ENCODE peak calls at places on chromosome 6, in seven cellular contexts. I, Q, Y, M, R, X and S are unnamed samples.

GRCh38 chr6:34196833-34197195 is 39.9 kb upstream of the HMGA1 start:
- DNase-seq in I (no peak), X (no peak), M (no peak), Q (no peak), R (no peak), Y (no peak), S (no peak)

GRCh38 chr6:21135484-21136005 is 458.0 kb upstream of the SOX4 start:
- DNase-seq in Y (no peak), M (no peak), I (no peak), R (no peak), X (no peak), Q (no peak), S (no peak)

GRCh38 chr6:31172973-31173384 is 2.5 kb upstream of the POU5F1 start:
- DNase-seq in X (no peak), I (no peak), Y (no peak), R (no peak), M (no peak), Q (peak), S (no peak)

GRCh38 chr6:134826889-134827737 is 122.8 kb downstream of the ALDH8A1 start:
- DNase-seq in Y (no peak), Q (no peak), R (no peak), M (no peak), X (no peak), I (no peak), S (no peak)

GRCh38 chr6:42177514-42178364 is 4.6 kb downstream of the GUCA1A start:
- DNase-seq in Y (peak), M (no peak), I (no peak), Q (peak), R (no peak), X (no peak), S (no peak)

GRCh38 chr6:9347608-9348007 is 912.3 kb upstream of the SLC35B3 start:
- DNase-seq in Q (no peak), X (no peak), R (no peak), M (no peak), I (no peak), Y (no peak), S (no peak)

GRCh38 chr6:72922401-72922800 is 300.5 kb downstream of the KCNQ5 start:
- DNase-seq in Y (no peak), M (no peak), X (no peak), I (no peak), R (no peak), Q (no peak), S (no peak)

GRCh38 chr6:101465871-101466270 is 72.4 kb downstream of the GRIK2 start:
- DNase-seq in Y (no peak), M (no peak), Q (no peak), R (no peak), X (no peak), I (no peak), S (no peak)

GRCh38 chr6:75437451-75438185 is 56.0 kb downstream of the FILIP1 start:
- DNase-seq in I (no peak), M (no peak), Y (no peak), X (no peak), R (no peak), Q (no peak), S (no peak)

GRCh38 chr6:147507162-147508072 is 1.1 kb upstream of the SAMD5 start:
- DNase-seq in Y (peak), I (no peak), R (no peak), X (no peak), M (no peak), Q (no peak), S (peak)

GRCh38 chr6:134523051-134523450 is 205.1 kb upstream of the SGK1 start:
- DNase-seq in M (no peak), X (no peak), I (no peak), Y (no peak), R (no peak), Q (no peak), S (no peak)

GRCh38 chr6:67287566-67287965 is 1347.5 kb upstream of the ADGRB3 start:
- DNase-seq in R (no peak), X (no peak), M (no peak), Y (no peak), Q (no peak), I (no peak), S (no peak)

GRCh38 chr6:170135821-170136471 is 154.9 kb downstream of the DLL1 start:
- DNase-seq in M (no peak), I (no peak), Q (no peak), R (no peak), X (no peak), Y (peak), S (no peak)

GRCh38 chr6:74867286-74867685 is 338.6 kb downstream of the COL12A1 start:
- DNase-seq in I (no peak), Y (no peak), Q (no peak), R (no peak), X (no peak), M (no peak), S (no peak)

GRCh38 chr6:105116150-105116549 is 63.7 kb downstream of the POPDC3 start:
- DNase-seq in R (no peak), I (no peak), Q (no peak), X (no peak), Y (no peak), M (no peak), S (no peak)
- TF ChIP-seq JUND in R (no peak), I (no peak), Q (no peak), X (no peak), Y (no peak), M (no peak), S (no peak)

DNA sequence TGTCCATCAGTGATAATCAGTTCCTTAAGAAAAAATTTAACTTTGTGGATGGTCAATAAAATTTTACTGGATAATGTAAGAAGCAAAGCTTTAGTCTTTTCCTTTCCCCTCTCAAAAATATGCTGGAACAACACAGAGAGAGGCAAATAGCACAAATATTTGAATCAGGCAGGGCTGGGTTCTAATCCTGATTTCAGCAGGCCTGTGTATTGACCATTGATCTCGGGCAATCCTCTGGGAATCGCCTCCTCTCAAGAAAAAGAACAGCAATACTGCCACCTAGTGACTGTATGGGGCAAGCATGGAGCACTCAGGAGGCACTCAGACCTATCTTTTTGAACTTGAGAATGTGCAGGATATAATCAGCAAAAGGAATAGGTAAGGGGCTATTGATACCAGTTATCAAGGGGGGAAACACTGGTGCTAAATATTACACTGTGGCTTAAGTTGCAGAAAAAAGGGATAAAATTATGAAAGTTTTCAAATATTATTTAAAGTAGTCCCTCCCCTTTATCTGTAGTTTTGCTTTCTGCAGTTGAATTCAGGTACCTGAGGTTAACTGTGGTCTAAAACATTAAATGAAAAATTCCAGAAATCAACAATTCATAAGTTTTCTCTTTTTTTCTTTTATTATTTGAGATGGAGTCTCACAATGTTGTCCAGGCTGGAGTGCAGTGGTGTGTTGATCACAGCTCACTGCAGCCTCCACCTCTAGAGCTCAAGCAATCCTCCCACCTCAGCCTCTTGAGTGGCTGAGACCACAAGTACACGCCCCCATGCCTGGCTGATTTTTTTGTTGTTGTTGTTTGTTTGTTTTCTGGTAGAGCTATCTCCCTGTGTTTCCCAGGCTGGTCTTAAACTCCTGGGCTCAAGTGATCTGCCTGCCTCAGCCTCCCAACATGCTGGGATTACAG is 91.8 kb upstream of the NHSL1 start:
- DNase-seq in I (peak), Q (no peak), Y (peak), X (peak), M (peak), R (peak), S (peak)
- TF ChIP-seq JUND in I (no peak), Q (no peak), Y (no peak), X (no peak), M (no peak), R (no peak), S (no peak)

GRCh38 chr6:79305020-79305419 is 70.5 kb upstream of the HMGN3 start:
- DNase-seq in I (no peak), R (no peak), Y (no peak), X (no peak), Q (no peak), M (no peak), S (no peak)

GRCh38 chr6:79302341-79302740 is 67.9 kb upstream of the HMGN3 start:
- DNase-seq in Y (no peak), I (no peak), R (no peak), M (peak), X (no peak), Q (no peak), S (no peak)

GRCh38 chr6:79313254-79313653 is 78.8 kb upstream of the HMGN3 start:
- DNase-seq in M (no peak), X (no peak), Y (no peak), Q (no peak), R (no peak), I (no peak), S (no peak)

DNA sequence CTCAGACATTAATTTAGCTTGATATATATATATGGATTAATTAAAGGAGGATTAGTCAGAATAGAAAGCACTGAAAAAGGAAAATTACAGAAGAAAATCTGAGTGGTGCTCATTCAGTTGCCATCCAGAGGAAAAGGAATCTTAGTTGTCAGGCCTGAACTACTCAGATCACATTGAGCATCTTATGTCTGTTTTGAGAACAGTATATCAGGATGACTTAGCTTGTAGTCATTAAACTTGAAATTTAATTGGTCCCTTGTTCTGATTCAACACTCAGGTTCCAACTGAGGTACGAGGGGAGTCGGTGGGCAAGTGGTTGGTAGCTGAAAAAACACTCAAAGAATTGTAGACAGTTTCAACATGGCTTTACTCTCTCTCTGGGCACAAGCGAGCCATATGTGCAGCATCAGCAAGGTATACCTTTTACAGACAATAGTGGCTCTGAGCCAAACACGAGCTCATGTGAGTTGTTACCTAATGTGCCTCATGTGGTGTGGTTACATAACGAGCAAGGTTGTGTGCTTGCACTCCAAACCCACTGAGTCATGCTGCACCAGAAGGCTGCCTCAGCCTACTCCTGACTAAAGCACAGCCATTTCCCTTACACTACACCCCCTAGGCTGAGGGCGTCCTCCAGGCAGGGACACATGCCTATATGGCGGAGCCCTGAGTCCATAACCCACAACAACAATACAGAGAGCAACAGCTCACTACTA is 73.0 kb upstream of the HMGN3 start:
- DNase-seq in R (no peak), I (peak), Y (no peak), X (no peak), M (no peak), Q (no peak), S (peak)
- TF ChIP-seq JUND in R (no peak), I (no peak), Y (no peak), X (no peak), M (no peak), Q (no peak), S (no peak)

DNA sequence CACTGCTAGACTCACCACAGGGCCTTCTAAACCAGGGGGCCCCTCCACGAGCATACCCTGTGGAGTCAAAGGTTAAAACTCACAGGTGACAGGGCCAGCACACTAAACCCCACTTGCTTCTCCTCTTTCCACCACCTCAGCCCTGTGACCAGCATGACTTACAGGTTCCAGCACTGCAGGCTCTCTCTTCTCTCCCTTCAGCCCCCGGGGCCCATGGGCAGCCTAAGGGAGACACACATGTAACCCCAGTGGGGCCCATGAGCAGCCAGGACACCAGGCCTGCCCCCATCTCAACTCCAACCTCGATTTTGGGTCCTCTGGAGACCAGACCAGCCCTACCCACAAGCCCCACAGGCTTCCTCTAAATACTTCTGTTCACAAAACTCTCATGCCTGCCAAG is 28.0 kb downstream of the HLA-DPB1 start:
- DNase-seq in Y (no peak), X (no peak), R (no peak), I (no peak), M (no peak), Q (no peak), S (no peak)
- TF ChIP-seq JUND in Y (no peak), X (no peak), R (no peak), I (no peak), M (no peak), Q (no peak), S (no peak)

DNA sequence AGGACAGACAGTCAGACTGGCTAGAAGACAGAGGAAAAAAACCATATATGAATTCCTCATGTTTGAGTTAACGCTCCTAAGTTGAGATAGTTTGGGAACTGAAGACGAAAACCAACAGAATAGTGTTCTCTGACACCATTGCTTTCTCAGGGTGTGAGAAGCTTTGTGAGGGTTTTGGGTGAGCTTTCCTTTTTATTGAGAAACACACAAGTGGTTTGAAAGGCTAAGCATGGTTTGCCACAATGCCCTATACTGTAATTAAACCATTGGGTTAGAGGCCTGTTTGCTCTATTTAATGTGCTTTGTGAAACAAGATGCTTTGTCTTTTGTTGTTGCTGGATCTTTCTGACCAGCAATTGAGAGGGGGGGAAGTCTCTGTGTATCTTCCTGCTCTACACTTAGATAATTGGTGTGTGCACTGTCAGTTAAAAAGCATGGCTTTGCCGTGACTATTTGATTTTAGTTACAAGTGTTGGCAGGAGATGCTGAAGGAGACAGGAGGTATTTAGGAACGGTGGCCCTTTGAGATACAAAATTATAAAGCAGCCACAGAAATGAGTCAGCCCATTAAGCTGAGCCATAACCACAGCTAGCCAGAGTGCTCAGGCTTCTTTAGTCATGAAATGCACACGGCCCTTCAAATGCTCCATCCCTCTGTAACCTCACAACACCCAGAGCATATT is 273.0 kb upstream of the PREP start:
- DNase-seq in X (peak), R (no peak), M (peak), I (no peak), Q (no peak), Y (peak), S (no peak)
- TF ChIP-seq JUND in X (no peak), R (no peak), M (peak), I (no peak), Q (no peak), Y (peak), S (no peak)

DNA sequence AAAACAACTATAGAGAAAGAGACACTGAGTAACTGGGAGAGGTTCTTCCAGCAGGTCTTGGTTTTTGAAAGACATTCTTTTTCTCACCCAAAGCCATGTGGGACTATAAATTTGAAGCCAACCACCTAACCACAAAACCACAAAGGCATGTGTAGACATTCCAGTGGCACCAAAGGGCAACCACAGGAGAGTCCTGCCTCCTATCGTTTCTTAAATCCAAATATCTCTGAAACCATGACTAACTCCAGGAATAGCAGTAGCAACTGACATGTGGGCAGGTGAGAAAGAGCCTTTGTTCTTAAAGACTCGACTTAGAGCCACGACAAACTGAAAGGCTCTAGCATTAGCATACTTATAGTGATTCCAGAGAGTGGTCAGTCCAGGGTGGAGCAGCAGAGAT is 9.3 kb upstream of the COL9A1 start:
- DNase-seq in M (peak), I (peak), Q (no peak), X (no peak), Y (no peak), R (peak), S (no peak)
- TF ChIP-seq JUND in M (peak), I (no peak), Q (no peak), X (no peak), Y (no peak), R (no peak), S (no peak)

DNA sequence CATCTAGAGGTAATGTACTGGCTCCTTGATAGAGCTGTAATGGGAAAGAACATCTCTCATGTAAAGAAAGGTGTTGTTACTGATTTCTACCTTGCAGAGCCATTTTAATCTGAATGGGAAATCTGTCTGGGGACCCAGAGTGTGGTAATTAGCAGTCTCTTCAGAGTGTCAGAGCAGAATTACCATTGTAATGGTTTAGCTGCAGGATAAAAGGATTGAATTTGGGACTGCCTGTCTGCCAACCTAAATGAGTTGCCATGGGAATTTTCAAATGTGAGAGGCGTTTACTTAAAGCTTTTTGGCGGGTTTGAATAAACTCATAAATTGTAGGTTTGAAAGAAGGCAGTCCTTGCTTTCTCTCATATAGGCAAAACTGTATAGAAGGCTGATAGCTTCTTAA is 128.8 kb downstream of the QKI start:
- DNase-seq in M (no peak), Y (no peak), I (no peak), R (no peak), Q (no peak), X (no peak), S (no peak)
- TF ChIP-seq JUND in M (no peak), Y (no peak), I (no peak), R (no peak), Q (no peak), X (no peak), S (no peak)

GRCh38 chr6:14984454-14984853 is 261.4 kb upstream of the JARID2 start:
- DNase-seq in Q (no peak), X (no peak), I (peak), Y (no peak), M (no peak), R (no peak), S (peak)
- TF ChIP-seq JUND in Q (no peak), X (peak), I (no peak), Y (no peak), M (no peak), R (no peak), S (no peak)